ENCODE peak calls at places on chromosome 22, in four cellular contexts. R is prostate gland, U is HepG2, B is transverse colon. I is an unnamed sample.

GRCh38 chr22:28052818-28053217 is 133.8 kb upstream of the PITPNB start:
- DNase-seq in U (no peak), R (no peak), B (no peak), I (no peak)

GRCh38 chr22:32546480-32546879 is 71.9 kb downstream of the FBXO7 start:
- DNase-seq in U (no peak), B (no peak), R (no peak), I (no peak)

GRCh38 chr22:46906326-46907045 is 144.0 kb downstream of the TBC1D22A start:
- DNase-seq in B (no peak), U (no peak), R (no peak), I (no peak)

GRCh38 chr22:45296628-45297297 is 12.0 kb downstream of the UPK3A start:
- DNase-seq in U (no peak), B (no peak), R (no peak), I (no peak)

GRCh38 chr22:28799834-28800307 is 498 bp downstream of the XBP1 start:
- DNase-seq in B (peak), U (no peak), R (no peak), I (no peak)

GRCh38 chr22:44037519-44038370 is 13.6 kb downstream of the PARVB start:
- DNase-seq in U (no peak), R (no peak), B (peak), I (no peak)

GRCh38 chr22:45290410-45290936 is 5.7 kb downstream of the UPK3A start:
- DNase-seq in U (no peak), R (peak), B (peak), I (no peak)

GRCh38 chr22:27873476-27873875 is 45.6 kb downstream of the PITPNB start:
- DNase-seq in B (no peak), U (no peak), R (no peak), I (no peak)

GRCh38 chr22:44587004-44587793 is 89.2 kb upstream of the RTL6 start:
- DNase-seq in U (no peak), R (no peak), B (no peak), I (no peak)

GRCh38 chr22:19448739-19449421 is 1.4 kb upstream of the C22orf39 start:
- DNase-seq in U (no peak), B (no peak), R (no peak), I (no peak)

GRCh38 chr22:17842386-17842785 is 68.1 kb upstream of the BID start:
- DNase-seq in B (peak), U (no peak), R (no peak), I (no peak)

GRCh38 chr22:34111210-34111824 is 191.0 kb upstream of the LARGE1 start:
- DNase-seq in R (no peak), U (peak), B (peak), I (peak)

GRCh38 chr22:45450931-45451651 is 37.6 kb downstream of the RIBC2 start:
- DNase-seq in U (no peak), B (no peak), R (peak), I (no peak)

GRCh38 chr22:23383491-23384450 is 196.3 kb downstream of the IGLL1 start:
- DNase-seq in U (no peak), R (no peak), B (no peak), I (no peak)

GRCh38 chr22:36356708-36357694 is 30.8 kb downstream of the MYH9 start:
- DNase-seq in R (no peak), B (no peak), U (no peak), I (no peak)

GRCh38 chr22:42926034-42926433 is 69.0 kb upstream of the ARFGAP3 start:
- DNase-seq in B (no peak), U (no peak), R (peak), I (no peak)

DNA sequence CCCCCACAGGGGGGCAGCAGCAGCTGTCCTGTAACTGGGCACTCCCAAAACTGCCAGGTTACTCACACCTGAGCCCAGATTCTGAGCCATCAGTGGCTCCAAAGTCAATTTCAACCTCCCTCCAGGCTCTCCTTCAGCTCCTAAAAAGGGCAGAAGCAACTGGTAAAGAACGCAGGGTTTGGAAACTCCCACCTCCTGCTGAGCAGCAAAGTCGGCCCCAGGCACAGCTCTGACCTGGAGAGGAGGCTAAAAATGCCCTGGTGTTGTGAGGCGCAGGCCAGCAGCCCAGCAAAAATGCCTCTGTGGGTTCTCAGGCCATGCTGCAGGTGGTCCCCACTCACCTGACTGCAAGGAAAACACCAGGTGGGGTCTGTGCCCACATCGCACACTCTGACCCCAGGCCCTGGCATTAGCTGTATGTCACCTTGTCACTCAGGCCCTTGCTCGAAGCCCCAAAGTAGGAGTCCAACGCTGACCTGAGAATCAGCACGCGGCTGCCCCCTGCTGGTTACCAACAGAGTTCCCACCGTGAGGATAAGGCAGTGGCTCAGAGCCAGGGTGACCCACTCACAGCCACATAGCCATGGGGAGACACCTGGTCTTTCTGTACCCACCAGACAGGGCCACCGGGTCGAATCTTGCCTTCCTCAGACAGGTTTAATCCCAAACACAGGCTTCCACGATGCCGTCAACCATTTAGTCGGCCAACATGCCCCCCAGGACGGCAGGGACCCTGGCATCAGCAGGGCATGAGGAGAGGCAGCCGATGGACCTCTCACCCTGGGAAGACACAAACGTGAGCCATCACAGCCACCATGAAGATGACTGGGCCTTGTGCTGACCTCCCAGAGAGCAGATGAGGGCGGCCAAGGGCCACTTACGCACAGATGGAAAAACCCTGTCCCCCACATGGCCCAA is 11.1 kb downstream of the POLR3H start:
- DNase-seq in U (peak), R (no peak), B (peak), I (no peak)
- TF ChIP-seq POLR2AphosphoS5 in U (no peak), R (no peak), B (peak), I (peak)

GRCh38 chr22:35352214-35353111 is 28.4 kb upstream of the HMOX1 start:
- DNase-seq in B (peak), U (peak), R (no peak), I (no peak)
- TF ChIP-seq POLR2AphosphoS5 in B (peak), U (no peak), R (no peak), I (peak)

GRCh38 chr22:38755911-38756532 is at the start of gene SUN2:
- DNase-seq in U (peak), R (peak), B (peak), I (peak)
- TF ChIP-seq POLR2AphosphoS5 in U (peak), R (peak), B (peak), I (peak)

DNA sequence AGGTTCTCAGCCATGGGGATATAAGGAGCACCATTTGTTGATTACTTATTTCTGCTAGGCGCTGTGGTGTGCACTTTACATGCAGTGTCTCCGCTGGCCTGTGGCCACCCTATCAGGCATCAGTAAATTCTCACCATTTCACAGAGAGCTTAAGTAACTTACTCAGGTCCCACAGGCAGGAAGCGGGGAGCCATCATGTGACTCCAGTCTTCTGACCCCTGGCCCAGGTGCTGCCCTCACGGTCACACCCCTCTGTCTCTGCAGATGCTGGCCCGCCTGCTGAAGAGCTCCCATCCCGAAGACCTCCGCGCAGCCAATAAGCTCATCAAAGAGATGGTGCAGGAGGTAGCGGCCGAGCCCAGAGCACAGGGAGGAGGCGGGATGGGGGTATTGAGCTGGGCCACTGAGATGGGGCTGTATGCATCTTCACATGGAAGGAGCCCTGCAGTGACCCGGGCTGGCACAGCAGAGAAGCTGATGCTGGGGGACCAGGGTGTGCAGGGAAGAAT is 12.8 kb downstream of the GGA1 start:
- DNase-seq in B (no peak), R (no peak), U (no peak), I (no peak)
- TF ChIP-seq POLR2AphosphoS5 in B (no peak), R (no peak), U (no peak), I (no peak)

GRCh38 chr22:21917206-21917958 is 35.3 kb downstream of the PPM1F start:
- DNase-seq in B (no peak), R (no peak), U (peak), I (no peak)
- TF ChIP-seq POLR2AphosphoS5 in B (no peak), R (no peak), U (no peak), I (no peak)

GRCh38 chr22:48567213-48567975 is 1260.3 kb downstream of the BRD1 start:
- DNase-seq in R (no peak), U (no peak), B (no peak), I (no peak)
- TF ChIP-seq POLR2AphosphoS5 in R (no peak), U (no peak), B (no peak), I (no peak)

GRCh38 chr22:39818050-39818449 is 75.5 kb downstream of the ENTHD1 start:
- DNase-seq in R (no peak), U (no peak), B (no peak), I (no peak)

GRCh38 chr22:39814899-39815298 is 78.7 kb downstream of the ENTHD1 start:
- DNase-seq in R (no peak), B (no peak), U (no peak), I (no peak)

GRCh38 chr22:39819429-39819828 is 74.1 kb downstream of the ENTHD1 start:
- DNase-seq in B (no peak), R (no peak), U (no peak), I (no peak)

GRCh38 chr22:39820266-39820665 is 73.3 kb downstream of the ENTHD1 start:
- DNase-seq in U (no peak), R (no peak), B (no peak), I (no peak)

GRCh38 chr22:39815882-39816395 is 77.6 kb downstream of the ENTHD1 start:
- DNase-seq in U (no peak), B (no peak), R (no peak), I (no peak)
- TF ChIP-seq POLR2AphosphoS5 in U (no peak), B (no peak), R (no peak), I (no peak)